ENCODE peak calls at places on chromosomes 11 and 22, in four cellular contexts. S is sigmoid colon; J is upper lobe of right lung; G is CD4-positive, alpha-beta memory T cell. F is an unnamed sample.

GRCh38 chr11:14813506-14813905 is 78.5 kb downstream of the CYP2R1 start:
- DNase-seq in J (no peak), G (no peak), S (no peak), F (peak; percentile 46)

GRCh38 chr11:119585038-119585666 is 143.8 kb downstream of the NECTIN1 start:
- DNase-seq in G (no peak), S (no peak), J (no peak), F (no peak)

GRCh38 chr11:33670250-33671011 is 30.2 kb downstream of the C11orf91 start:
- DNase-seq in J (no peak), G (no peak), S (no peak), F (no peak)

GRCh38 chr11:5737672-5738071 is 1.4 kb downstream of the OR56B1 start:
- DNase-seq in J (no peak), G (no peak), S (no peak), F (no peak)

GRCh38 chr11:1508491-1508891 is 21.9 kb upstream of the MOB2 start:
- DNase-seq in J (no peak), G (no peak), S (no peak), F (no peak)

GRCh38 chr22:45671051-45671782 is 417 bp upstream of the ATXN10 start:
- DNase-seq in G (no peak), S (peak; percentile 73), J (no peak), F (no peak)

GRCh38 chr11:16788141-16789060 is 50.0 kb downstream of the C11orf58 start:
- DNase-seq in J (peak; percentile 88), G (peak; percentile 41), S (peak; percentile 80), F (peak; percentile 82)

GRCh38 chr11:45262900-45263299 is 23.2 kb downstream of the SYT13 start:
- DNase-seq in G (no peak), J (no peak), S (no peak), F (no peak)

GRCh38 chr11:114088216-114088615 is 28.7 kb downstream of the ZBTB16 start:
- DNase-seq in J (no peak), S (peak; percentile 32), G (no peak), F (no peak)

GRCh38 chr22:46471901-46472721 is 65.3 kb downstream of the CELSR1 start:
- DNase-seq in G (no peak), S (no peak), J (no peak), F (no peak)

GRCh38 chr11:94787798-94788197 is 19.6 kb downstream of the AMOTL1 start:
- DNase-seq in S (no peak), J (no peak), G (no peak), F (no peak)

GRCh38 chr11:68271023-68271780 is 571 bp downstream of the C11orf24 start:
- DNase-seq in S (peak; percentile 79), J (no peak), G (peak; percentile 56), F (peak; percentile 92)
- H3K4me1 ChIP-seq in S (no peaks in the 10 kb centered on the region), J (peaks cover 25% of the 10 kb centered on the region), G (peaks cover 20% of the 10 kb centered on the region), F (peaks cover 66% of the 10 kb centered on the region)

GRCh38 chr11:19675397-19675796 is 37.2 kb upstream of the NAV2 start:
- DNase-seq in S (no peak), G (no peak), J (no peak), F (no peak)

GRCh38 chr11:19672591-19673206 is 39.9 kb upstream of the NAV2 start:
- DNase-seq in G (no peak), J (no peak), S (no peak), F (no peak)

GRCh38 chr11:19674420-19674819 is 38.2 kb upstream of the NAV2 start:
- DNase-seq in S (no peak), J (no peak), G (no peak), F (no peak)

GRCh38 chr11:19674831-19675230 is 37.8 kb upstream of the NAV2 start:
- DNase-seq in G (no peak), J (no peak), S (no peak), F (no peak)

DNA sequence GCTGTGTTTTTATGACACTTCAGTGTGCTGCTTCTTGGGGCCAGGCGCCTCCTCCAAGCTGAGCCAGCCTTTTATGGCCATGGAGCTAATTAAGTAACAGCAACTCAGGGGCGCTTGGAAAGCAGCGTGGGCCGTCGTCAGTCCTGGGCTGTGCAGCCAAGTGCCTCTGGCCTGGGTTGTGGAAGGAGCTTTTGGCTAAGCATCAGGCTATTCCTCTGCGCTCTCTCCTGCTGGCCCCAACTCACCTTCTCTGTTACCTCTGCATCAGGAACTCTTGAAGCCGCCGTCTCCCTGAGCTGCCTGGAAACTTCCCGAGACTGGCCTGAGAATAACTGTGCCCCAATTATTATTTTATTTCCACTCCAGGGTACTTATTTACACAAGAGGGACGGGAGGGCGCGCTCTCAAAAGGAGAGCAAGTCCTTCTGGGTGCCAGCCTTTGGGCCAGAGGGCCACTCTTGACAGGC is 38.7 kb upstream of the NAV2 start:
- DNase-seq in S (peak; percentile 97), J (peak; percentile 86), G (no peak), F (no peak)
- H3K4me1 ChIP-seq in S (peaks cover 3% of the 10 kb centered on the region), J (peaks cover 38% of the 10 kb centered on the region), G (no peaks in the 10 kb centered on the region), F (no peaks in the 10 kb centered on the region)

GRCh38 chr22:40592352-40593113 is 44.0 kb downstream of the MRTFA start:
- DNase-seq in J (no peak), G (no peak), S (no peak), F (no peak)
- H3K4me1 ChIP-seq in J (peaks cover 10% of the 10 kb centered on the region), G (no peaks in the 10 kb centered on the region), S (no peaks in the 10 kb centered on the region), F (peaks cover 58% of the 10 kb centered on the region)

DNA sequence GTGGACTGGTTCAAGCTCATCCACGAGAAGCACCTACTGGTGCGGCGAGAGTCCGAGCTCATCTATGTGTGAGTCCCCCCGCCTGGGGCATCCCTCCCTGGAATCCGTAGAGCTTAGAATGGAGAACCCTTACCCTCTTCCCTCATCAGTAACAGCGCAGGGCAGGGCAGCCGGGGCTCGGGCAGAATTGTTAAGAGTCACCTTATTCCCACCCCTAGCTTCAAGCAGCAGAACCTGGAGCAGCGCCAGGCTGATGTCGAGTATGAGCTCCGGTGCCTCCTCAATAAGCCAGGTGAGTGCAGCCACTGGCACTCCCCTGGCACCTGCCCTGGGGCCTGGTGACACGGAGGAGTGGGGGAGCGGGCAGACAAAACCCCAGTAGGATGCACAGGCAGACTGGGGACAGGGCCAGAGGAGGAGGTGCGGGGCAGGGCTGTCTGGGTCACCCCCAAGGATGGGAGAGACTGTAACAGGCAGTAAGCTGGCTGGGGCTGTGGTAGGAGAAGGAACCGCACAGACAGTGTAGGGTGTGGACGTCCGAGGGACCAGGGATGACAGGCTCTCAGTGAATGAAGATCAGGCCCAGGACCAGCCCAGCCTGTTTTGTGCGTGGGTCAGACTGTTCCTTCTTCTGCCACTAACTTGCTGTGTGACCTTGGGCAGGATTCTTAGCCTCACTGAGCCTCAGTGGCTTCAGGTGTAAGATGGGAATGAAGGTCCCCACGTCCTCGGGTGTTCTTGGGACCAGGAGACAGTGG is 20.4 kb downstream of the C22orf23 start:
- DNase-seq in J (peak; percentile 90), S (peak; percentile 74), G (no peak), F (no peak)
- H3K4me1 ChIP-seq in J (peaks cover 41% of the 10 kb centered on the region), S (no peaks in the 10 kb centered on the region), G (peaks cover 11% of the 10 kb centered on the region), F (peaks cover 48% of the 10 kb centered on the region)

GRCh38 chr11:67413266-67413797 is 2.1 kb upstream of the CARNS1 start:
- DNase-seq in J (no peak), G (no peak), S (no peak), F (no peak)

GRCh38 chr11:67418476-67419281 is 3.2 kb downstream of the CARNS1 start:
- DNase-seq in G (no peak), S (no peak), J (no peak), F (peak; percentile 80)

GRCh38 chr11:67417425-67417824 is 1.9 kb downstream of the CARNS1 start:
- DNase-seq in G (no peak), S (no peak), J (no peak), F (no peak)

GRCh38 chr11:67416416-67417335 is 1.2 kb downstream of the CARNS1 start:
- DNase-seq in G (peak; percentile 88), S (no peak), J (peak; percentile 78), F (peak; percentile 66)

DNA sequence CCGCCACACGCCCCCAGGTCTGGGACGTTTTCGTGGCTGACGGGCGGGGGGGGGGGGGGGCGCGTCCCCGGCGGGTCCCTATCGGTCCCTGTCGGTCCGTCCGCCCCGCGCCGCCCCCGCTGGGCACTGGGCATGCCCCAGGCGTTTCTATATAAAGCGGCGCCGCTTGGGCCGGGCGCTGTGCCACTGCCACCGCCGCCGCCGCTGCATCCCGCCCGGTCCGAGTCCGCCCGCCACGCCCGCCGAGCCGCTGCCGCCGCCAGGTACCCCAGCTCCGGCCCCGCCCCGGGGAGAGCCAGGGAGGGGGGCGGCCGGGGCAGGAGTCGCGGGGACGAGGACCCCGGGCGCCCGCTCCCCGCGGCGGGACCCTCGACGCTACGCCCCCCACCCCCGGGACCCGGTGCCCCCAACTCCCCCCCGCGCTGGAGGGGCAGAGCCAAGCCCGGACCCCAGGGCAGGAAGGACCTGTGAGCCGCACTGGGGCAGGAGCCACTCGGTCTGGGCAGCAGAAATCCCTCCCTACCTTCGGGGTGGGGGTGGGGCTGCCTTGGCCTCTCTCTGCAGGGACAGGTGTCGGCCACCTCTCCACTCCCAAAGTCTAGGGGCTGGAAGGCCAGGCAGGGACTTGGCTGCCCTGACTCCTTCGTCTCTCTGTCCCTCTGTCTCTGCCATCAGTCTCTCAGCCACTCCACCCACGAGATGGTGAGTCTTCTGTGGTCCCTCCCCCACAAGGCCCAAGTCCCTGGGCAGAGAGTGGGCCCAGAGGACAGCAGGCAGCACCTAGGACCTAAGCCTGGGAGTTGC is at the start of gene CARNS1:
- DNase-seq in S (no peak), J (no peak), G (no peak), F (no peak)
- H3K4me1 ChIP-seq in S (no peaks in the 10 kb centered on the region), J (peaks cover 35% of the 10 kb centered on the region), G (peaks cover 91% of the 10 kb centered on the region), F (peaks cover 65% of the 10 kb centered on the region)

GRCh38 chr11:126464796-126465195 is 109.3 kb downstream of the ST3GAL4 start:
- DNase-seq in J (no peak), G (no peak), S (no peak), F (no peak)

GRCh38 chr11:126467046-126467370 is 111.5 kb downstream of the ST3GAL4 start:
- DNase-seq in G (no peak), S (no peak), J (no peak), F (no peak)

GRCh38 chr11:126466288-126467045 is 111.0 kb downstream of the ST3GAL4 start:
- DNase-seq in G (no peak), J (no peak), S (no peak), F (no peak)

GRCh38 chr11:126467471-126467870 is 112.0 kb downstream of the ST3GAL4 start:
- DNase-seq in S (no peak), J (no peak), G (no peak), F (peak; percentile 67)

GRCh38 chr11:126465573-126466287 is 110.2 kb downstream of the ST3GAL4 start:
- DNase-seq in G (peak; percentile 6), J (no peak), S (no peak), F (peak; percentile 62)
- H3K4me1 ChIP-seq in G (peaks cover 6% of the 10 kb centered on the region), J (peaks cover 25% of the 10 kb centered on the region), S (no peaks in the 10 kb centered on the region), F (peaks cover 36% of the 10 kb centered on the region)